ENCODE peak calls at places on chromosomes 13 and 19, in four cellular contexts. X, C, S and L are unnamed samples.

GRCh38 chr13:113343692-113343968 is 20.3 kb downstream of the GRTP1 start:
- DNase-seq in S (no peak), X (no peak), C (no peak), L (no peak)

GRCh38 chr13:21934309-21934708 is 263.4 kb downstream of the FGF9 start:
- DNase-seq in S (no peak), X (no peak), C (no peak), L (no peak)

GRCh38 chr19:1213391-1214286 is 8.1 kb downstream of the STK11 start:
- DNase-seq in X (peak; percentile 47), C (no peak), S (no peak), L (no peak)

GRCh38 chr19:44764975-44765948 is 12.4 kb upstream of the CBLC start:
- DNase-seq in C (peak; percentile 91), X (no peak), S (no peak), L (no peak)

GRCh38 chr19:6221220-6221877 is 58.4 kb downstream of the MLLT1 start:
- DNase-seq in C (no peak), X (no peak), S (no peak), L (no peak)

GRCh38 chr13:41345921-41346589 is 35.0 kb downstream of the NAA16 start:
- DNase-seq in X (no peak), S (no peak), C (no peak), L (no peak)

GRCh38 chr13:113411216-113412023 is 41.9 kb downstream of the ADPRHL1 start:
- DNase-seq in C (peak; percentile 32), X (no peak), S (no peak), L (no peak)

GRCh38 chr13:46795321-46795720 is 1.6 kb downstream of the ESD start:
- DNase-seq in X (no peak), C (no peak), S (peak; percentile 25), L (no peak)

GRCh38 chr13:50208826-50209335 is 193.6 kb downstream of the KCNRG start:
- DNase-seq in C (peak; percentile 12), X (no peak), S (peak; percentile 84), L (peak; percentile 45)

GRCh38 chr13:106405731-106406130 is 129.7 kb downstream of the EFNB2 start:
- DNase-seq in X (no peak), C (no peak), S (no peak), L (no peak)

GRCh38 chr13:39062004-39062403 is 23.7 kb downstream of the NHLRC3 start:
- DNase-seq in S (no peak), X (no peak), C (no peak), L (no peak)

GRCh38 chr13:36526897-36527296 is 94.6 kb downstream of the CCNA1 start:
- DNase-seq in X (no peak), S (no peak), C (no peak), L (no peak)

GRCh38 chr13:98564204-98564603 is 12.7 kb downstream of the STK24 start:
- DNase-seq in X (no peak), S (no peak), C (no peak), L (no peak)

GRCh38 chr13:112229992-112230872 is 145.9 kb upstream of the SPACA7 start:
- DNase-seq in X (no peak), C (no peak), S (no peak), L (no peak)

GRCh38 chr19:23698711-23699520 is 11.9 kb upstream of the ZNF675 start:
- DNase-seq in X (no peak), S (peak; percentile 26), C (no peak), L (peak; percentile 25)

GRCh38 chr13:103157034-103157433 is 90.8 kb upstream of the SLC10A2 start:
- DNase-seq in S (no peak), X (no peak), C (no peak), L (no peak)

GRCh38 chr13:41463823-41464602 is 6.7 kb downstream of the RGCC start:
- DNase-seq in S (peak; percentile 85), X (peak; percentile 59), C (no peak), L (no peak)

GRCh38 chr13:97223711-97224461 is 1.8 kb downstream of the MBNL2 start:
- DNase-seq in C (peak; percentile 64), X (no peak), S (peak; percentile 28), L (no peak)

GRCh38 chr19:52936151-52936957 is 13.1 kb upstream of the ZNF888 start:
- DNase-seq in S (peak; percentile 77), X (peak; percentile 36), C (peak; percentile 35), L (no peak)

DNA sequence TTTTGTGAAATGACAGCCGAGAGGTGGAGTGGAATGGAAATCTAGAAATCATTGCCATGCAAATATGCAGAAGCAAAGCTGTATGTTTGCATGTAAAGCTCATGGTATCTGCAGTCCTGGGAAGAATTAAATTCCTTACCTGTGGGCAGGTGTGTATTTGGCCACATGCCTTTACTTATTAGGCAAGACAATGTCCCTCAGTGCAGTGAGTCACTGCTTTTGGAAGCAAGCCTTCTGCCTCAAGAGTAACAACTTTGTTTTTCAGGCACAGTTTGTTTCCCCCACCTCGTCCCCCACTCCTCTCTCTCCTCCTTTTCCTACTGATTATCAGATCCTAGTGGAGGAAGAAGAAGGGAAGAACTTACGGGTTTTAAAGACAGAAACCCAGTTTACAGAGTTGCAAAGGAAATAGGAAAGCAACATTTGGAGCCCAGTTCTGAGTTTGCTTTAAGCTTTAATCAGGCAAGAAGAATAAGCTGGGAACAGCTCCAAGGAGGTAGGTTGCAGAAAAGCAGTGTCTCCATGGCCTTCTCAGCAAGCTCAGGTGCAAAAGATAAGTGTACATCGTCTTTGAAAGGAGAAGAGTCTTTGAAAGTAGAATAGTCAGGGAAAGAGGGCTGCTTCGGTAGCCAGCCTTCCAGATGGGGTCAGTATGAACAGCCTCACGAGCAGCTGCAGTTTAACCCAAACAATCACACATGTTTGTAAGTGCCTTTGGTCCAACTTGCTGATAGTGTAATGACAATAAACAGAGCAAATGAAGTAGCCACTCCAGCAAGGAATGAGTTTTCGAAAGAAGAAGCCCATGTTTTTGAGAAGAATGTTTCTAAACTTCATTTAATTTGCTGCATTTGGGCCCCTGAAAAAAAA is 190.1 kb downstream of the KLF5 start:
- DNase-seq in S (no peak), X (no peak), C (no peak), L (no peak)
- TF ChIP-seq CREM in S (no peak), X (no peak), C (no peak), L (no peak)

DNA sequence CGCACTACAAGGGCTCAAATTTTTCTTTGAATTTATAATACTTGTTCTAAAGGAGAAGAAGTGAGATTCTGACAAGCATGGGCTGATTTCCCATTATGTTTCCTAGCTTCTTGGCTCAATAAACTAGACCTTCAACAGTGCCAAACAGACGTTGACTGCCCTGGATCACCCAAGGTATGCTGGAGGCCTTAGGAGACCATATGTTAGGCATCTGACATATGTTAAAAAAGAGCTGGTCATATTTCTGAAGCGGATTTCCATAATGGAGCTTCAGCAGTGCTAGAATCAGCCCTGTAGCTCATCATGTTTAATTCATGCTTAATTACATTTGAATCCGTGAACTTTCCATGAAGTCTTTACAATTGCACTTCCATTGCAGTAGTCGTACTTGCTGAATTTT is 653.4 kb downstream of the DIAPH3 start:
- DNase-seq in C (no peak), X (no peak), S (no peak), L (no peak)
- TF ChIP-seq CREM in C (no peak), X (no peak), S (no peak), L (no peak)

DNA sequence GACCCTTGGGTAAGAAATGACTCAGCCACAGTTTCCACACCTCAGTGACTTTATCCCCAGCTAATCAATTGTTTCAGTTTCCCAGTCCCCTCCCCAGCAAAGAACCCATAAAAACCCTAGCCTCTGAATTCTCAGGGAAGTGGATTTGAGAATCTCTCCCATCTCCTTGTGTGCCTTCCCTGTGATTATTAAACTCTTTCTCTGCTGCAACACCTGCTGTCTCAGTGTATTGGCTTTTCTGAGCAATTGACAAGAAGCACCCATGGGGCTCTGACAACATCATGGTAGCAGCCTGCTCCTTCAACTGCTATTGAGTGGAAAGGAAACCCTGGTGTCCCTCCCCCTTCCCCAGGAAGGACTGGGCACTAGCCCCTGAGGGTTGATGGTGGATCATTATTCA is 73.7 kb downstream of the UQCRFS1 start:
- DNase-seq in X (no peak), S (no peak), C (no peak), L (no peak)
- TF ChIP-seq CREM in X (no peak), S (no peak), C (no peak), L (no peak)

GRCh38 chr13:30355405-30355741 is 48.0 kb upstream of the KATNAL1 start:
- DNase-seq in C (peak; percentile 49), S (peak; percentile 43), X (no peak), L (peak; percentile 54)
- TF ChIP-seq CREM in C (no peak), S (no peak), X (no peak), L (no peak)

GRCh38 chr19:38617764-38618589 is at the start of gene MAP4K1:
- DNase-seq in X (peak; percentile 88), C (no peak), S (peak; percentile 14), L (peak; percentile 26)
- TF ChIP-seq CREM in X (peak; percentile 23), C (no peak), S (no peak), L (peak; percentile 10)

GRCh38 chr13:93927431-93927830 is 552.1 kb downstream of the DCT start:
- DNase-seq in S (no peak), C (no peak), X (no peak), L (no peak)

GRCh38 chr13:93922063-93922462 is 557.4 kb downstream of the DCT start:
- DNase-seq in C (no peak), X (no peak), S (no peak), L (no peak)

GRCh38 chr13:93925976-93926375 is 553.5 kb downstream of the DCT start:
- DNase-seq in X (no peak), C (no peak), S (no peak), L (no peak)
- TF ChIP-seq CREM in X (no peak), C (no peak), S (no peak), L (no peak)

GRCh38 chr13:109336730-109337129 is 449.7 kb downstream of the IRS2 start:
- DNase-seq in C (no peak), S (no peak), X (no peak), L (no peak)
- TF ChIP-seq CREM in C (no peak), S (no peak), X (no peak), L (no peak)

GRCh38 chr13:59442946-59443345 is 720.8 kb downstream of the DIAPH3 start:
- DNase-seq in X (no peak), C (no peak), S (no peak), L (no peak)
- TF ChIP-seq CREM in X (no peak), C (no peak), S (no peak), L (no peak)